ENCODE peak calls at places on chromosomes 16 and 17, in eight cellular contexts. W is uterus, Z is body of pancreas, A is heart right ventricle, S is psoas muscle, T is B cell, G is nephron progenitor cell, I is breast epithelium. V is an unnamed sample.
A peak's percentile ranks its signal among the peaks of the same experiment; 100 is the strongest.

GRCh38 chr16:24747425-24747824 is 18.0 kb downstream of the TNRC6A start:
- DNase-seq in W (no peak), Z (no peak), A (no peak), S (no peak), T (no peak), G (no peak), I (no peak), V (no peak)

GRCh38 chr17:58394534-58395223 is 22.7 kb downstream of the RNF43 start:
- DNase-seq in W (no peak), Z (no peak), A (no peak), S (no peak), T (no peak), G (no peak), I (no peak), V (no peak)

GRCh38 chr17:65049085-65049756 is 7.3 kb downstream of the GNA13 start:
- DNase-seq in W (no peak), Z (no peak), A (no peak), S (no peak), T (no peak), G (no peak), I (no peak), V (no peak)

GRCh38 chr17:787641-788221 is 5.6 kb downstream of the MRM3 start:
- DNase-seq in W (no peak), Z (peak; percentile 90), A (no peak), S (no peak), T (no peak), G (no peak), I (no peak), V (no peak)

GRCh38 chr16:5490499-5490898 is 392.9 kb upstream of the EEF2KMT start:
- DNase-seq in W (no peak), Z (peak; percentile 14), A (peak; percentile 6), S (peak; percentile 22), T (no peak), G (peak; percentile 83), I (no peak), V (no peak)

GRCh38 chr17:70929226-70929625 is 759.9 kb downstream of the KCNJ2 start:
- DNase-seq in W (no peak), Z (no peak), A (no peak), S (no peak), T (no peak), G (no peak), I (no peak), V (no peak)

GRCh38 chr17:20315821-20316220 is 151.5 kb downstream of the LGALS9B start:
- DNase-seq in W (no peak), Z (no peak), A (no peak), S (no peak), T (no peak), G (no peak), I (no peak), V (no peak)

GRCh38 chr17:78557598-78558039 is 19.6 kb downstream of the DNAH17 start:
- DNase-seq in W (no peak), Z (no peak), A (no peak), S (no peak), T (no peak), G (no peak), I (no peak), V (no peak)

GRCh38 chr17:29039764-29040598 is 3.0 kb upstream of the PIPOX start:
- DNase-seq in W (no peak), Z (no peak), A (no peak), S (no peak), T (no peak), G (no peak), I (peak; percentile 25), V (no peak)

GRCh38 chr17:65198653-65199382 is 61.6 kb downstream of the RGS9 start:
- DNase-seq in W (peak; percentile 22), Z (no peak), A (peak; percentile 5), S (no peak), T (peak; percentile 62), G (peak; percentile 12), I (peak; percentile 30), V (peak; percentile 23)

GRCh38 chr17:4006165-4006589 is 41.9 kb upstream of the ATP2A3 start:
- DNase-seq in W (no peak), Z (no peak), A (no peak), S (no peak), T (no peak), G (no peak), I (no peak), V (no peak)

GRCh38 chr16:56371383-56371937 is 53.9 kb downstream of the AMFR start:
- DNase-seq in W (no peak), Z (no peak), A (no peak), S (no peak), T (no peak), G (no peak), I (no peak), V (no peak)

GRCh38 chr16:85661131-85662035 is 27.4 kb downstream of the GINS2 start:
- DNase-seq in W (no peak), Z (no peak), A (no peak), S (no peak), T (no peak), G (no peak), I (no peak), V (no peak)

GRCh38 chr17:31310877-31311276 is 3.0 kb downstream of the EVI2B start:
- DNase-seq in W (no peak), Z (no peak), A (no peak), S (no peak), T (peak; percentile 25), G (no peak), I (no peak), V (no peak)

GRCh38 chr16:13631213-13631767 is 288.7 kb upstream of the ERCC4 start:
- DNase-seq in W (no peak), Z (no peak), A (no peak), S (no peak), T (no peak), G (no peak), I (no peak), V (no peak)

DNA sequence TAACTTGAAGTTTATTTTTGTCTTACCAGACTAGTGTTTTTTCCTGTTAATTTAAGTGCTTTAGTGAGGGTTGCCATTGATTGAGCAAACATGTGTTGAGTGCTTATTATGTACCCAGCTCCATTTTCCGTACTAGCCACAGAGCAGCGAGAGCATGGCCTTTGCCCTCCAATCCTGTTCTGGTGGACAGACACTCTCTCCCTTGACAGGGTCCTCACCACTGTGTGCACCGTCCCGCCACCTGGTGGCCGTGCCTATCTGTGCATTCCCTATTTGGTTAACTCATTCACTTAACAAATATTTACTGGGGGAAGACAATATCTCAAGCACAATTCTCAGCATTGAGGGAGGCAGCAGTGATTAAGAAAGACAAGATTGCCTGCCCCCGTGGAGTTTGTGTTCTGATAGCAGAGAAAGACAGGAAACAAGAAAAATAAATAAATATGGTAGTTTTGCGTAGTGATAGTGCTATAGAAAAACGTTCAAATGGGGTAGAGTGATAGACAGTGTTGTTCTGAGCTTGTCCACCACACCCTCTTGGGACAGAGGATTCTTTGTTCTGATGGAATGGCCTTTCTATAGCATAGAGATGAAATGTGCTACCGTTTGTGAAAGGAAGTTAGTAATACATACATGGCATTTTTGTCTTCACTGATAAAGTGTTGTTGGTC is 13.0 kb downstream of the CDH13 start:
- DNase-seq in W (peak; percentile 35), Z (peak; percentile 64), A (peak; percentile 55), S (peak; percentile 56), T (peak; percentile 26), G (peak; percentile 75), I (no peak), V (no peak)
- TF ChIP-seq CTCF in W (peak; percentile 45), Z (peak; percentile 58), A (peak; percentile 57), S (peak; percentile 72), T (peak; percentile 70), G (peak; percentile 89), I (peak; percentile 52), V (peak; percentile 83)

DNA sequence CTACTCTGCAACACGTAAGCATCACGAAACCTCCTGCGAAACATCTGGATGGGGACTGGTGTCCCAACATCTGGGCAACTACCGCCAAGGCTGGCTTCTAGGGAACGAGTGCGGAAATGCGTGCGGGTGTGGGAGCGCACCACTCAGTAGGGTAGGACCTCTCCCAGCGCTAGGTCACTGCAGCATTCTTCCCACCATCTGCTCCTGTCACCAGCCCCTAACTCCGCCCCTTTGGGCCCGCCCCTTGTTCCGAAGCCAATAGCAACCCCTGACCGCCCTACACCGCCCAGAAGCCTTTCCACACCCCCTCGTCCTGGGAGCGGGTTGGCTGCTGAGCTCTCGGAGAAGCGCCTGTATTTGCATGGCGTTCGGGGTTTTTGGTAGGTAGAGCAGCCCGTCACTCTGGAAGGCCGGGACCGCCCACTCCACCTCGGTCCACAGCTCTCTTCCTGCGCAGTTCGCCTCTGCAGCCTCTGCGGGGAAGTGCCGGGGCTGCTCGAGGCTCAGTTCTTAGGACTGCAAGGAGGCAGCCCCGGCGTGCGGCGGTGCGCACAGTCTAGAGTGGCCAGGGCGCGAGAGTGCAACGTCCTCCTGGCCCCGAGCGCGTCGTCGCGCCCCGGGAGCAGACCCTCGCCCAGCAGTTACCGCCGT is at the start of gene HS3ST3B1:
- DNase-seq in W (peak; percentile 93), Z (peak; percentile 99), A (peak; percentile 99), S (peak; percentile 98), T (peak; percentile 90), G (peak; percentile 100), I (peak; percentile 99), V (peak; percentile 97)
- TF ChIP-seq CTCF in W (no peak), Z (peak; percentile 34), A (peak; percentile 7), S (no peak), T (no peak), G (no peak), I (peak; percentile 44), V (no peak)

DNA sequence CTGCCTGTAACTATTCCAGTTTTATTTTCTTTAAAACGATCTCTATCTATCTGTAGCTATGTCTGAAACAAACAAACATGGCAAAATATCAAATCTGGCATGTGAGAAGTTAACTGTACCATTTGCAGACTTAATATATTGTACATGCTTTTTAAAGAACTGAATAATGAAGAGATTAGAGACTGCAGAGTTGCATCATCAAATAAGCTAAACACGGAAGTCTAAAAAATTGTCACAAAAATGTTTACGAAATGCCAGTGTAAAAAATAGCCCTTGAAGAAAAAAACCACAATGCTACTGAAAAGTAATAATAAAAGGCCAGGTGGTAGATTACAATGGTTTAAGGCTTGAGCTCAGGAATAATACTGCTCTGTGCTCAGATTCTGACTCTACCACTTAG is 43.1 kb downstream of the HS3ST3A1 start:
- DNase-seq in W (no peak), Z (no peak), A (no peak), S (no peak), T (no peak), G (no peak), I (no peak), V (no peak)
- TF ChIP-seq CTCF in W (no peak), Z (no peak), A (no peak), S (no peak), T (no peak), G (no peak), I (no peak), V (no peak)

DNA sequence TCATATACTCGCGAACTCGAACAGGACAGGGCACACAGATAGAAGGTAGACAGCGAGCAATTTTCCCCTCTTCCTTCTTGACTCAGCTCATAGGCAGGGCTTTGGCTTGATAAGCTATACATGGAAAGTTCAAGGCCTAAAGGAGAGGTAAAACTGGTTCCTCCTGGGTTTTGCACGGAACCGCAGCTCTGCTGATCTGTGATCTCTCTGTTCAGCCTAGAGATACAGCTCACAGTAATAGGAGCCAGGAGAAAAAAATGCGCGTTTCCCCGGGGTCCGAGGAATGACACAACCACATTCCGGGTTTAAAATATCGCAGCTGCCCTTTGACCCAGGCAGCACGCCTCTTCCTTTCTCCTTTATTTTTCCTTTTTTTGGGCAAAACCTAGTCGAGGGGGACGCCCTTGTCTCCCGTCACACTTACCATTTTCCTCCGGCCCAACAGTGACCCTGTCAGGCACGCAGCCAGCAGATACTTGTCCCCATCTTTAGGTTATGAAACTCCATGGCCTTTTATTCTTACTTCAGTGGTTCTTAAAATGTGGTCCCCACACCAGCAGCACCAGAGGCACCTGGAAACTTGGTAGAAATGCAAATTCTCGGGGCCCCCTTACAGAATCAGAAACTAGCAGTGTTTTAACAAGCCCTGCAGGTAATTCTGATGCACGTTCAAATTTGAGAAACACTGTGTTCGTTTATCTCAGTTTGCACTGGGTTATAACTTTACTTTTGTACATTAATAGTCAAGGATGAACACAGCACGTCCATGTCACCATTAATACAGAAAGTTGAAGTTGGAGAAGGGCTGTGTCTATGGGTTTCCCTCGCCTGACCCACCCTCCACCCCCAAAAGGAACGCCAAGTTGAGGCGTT is 1.5 kb upstream of the LASP1 start:
- DNase-seq in W (peak; percentile 79), Z (peak; percentile 51), A (peak; percentile 72), S (peak; percentile 65), T (no peak), G (peak; percentile 60), I (no peak), V (no peak)
- TF ChIP-seq CTCF in W (no peak), Z (no peak), A (no peak), S (no peak), T (no peak), G (no peak), I (no peak), V (no peak)

V was measured in LNCaP clone FGC.